ENCODE peak calls at places on chromosomes 7 and 10, in nine cellular contexts. N, X, Y, K, F, O, T, D and J are unnamed samples. For H3K4me1, the result is how much of the 10 kb centered on the place peaks cover.

GRCh38 chr10:91313761-91314520 is 93.5 kb downstream of the PCGF5 start:
- DNase-seq in T (peak), Y (no peak), O (no peak), F (no peak), N (no peak), K (peak), X (no peak), D (no peak), J (peak)

GRCh38 chr7:25087855-25088254 is 37.2 kb downstream of the CYCS start:
- DNase-seq in O (no peak), D (no peak), N (no peak), Y (no peak), T (no peak), X (no peak), F (no peak), K (no peak), J (no peak)

GRCh38 chr7:34296663-34297062 is 361.4 kb upstream of the NPSR1 start:
- DNase-seq in K (peak), O (no peak), F (no peak), X (no peak), D (no peak), T (no peak), N (no peak), Y (no peak), J (peak)

GRCh38 chr7:37342665-37343471 is 105.8 kb downstream of the ELMO1 start:
- DNase-seq in F (no peak), Y (no peak), N (no peak), D (peak), T (peak), X (no peak), K (no peak), O (no peak), J (no peak)

GRCh38 chr7:127504715-127505114 is 80.7 kb downstream of the GCC1 start:
- DNase-seq in Y (peak), X (peak), F (peak), N (peak), O (peak), K (peak), D (peak), T (no peak), J (peak)

GRCh38 chr10:16843252-16843870 is 26.1 kb upstream of the RSU1 start:
- DNase-seq in F (no peak), D (no peak), O (no peak), X (peak), K (peak), N (no peak), Y (no peak), T (peak), J (peak)

GRCh38 chr10:102660891-102661613 is 16.8 kb downstream of the TRIM8 start:
- DNase-seq in Y (no peak), D (peak), F (peak), K (peak), N (peak), O (peak), T (no peak), X (no peak), J (peak)

GRCh38 chr7:84640637-84641036 is 446.0 kb upstream of the SEMA3A start:
- DNase-seq in K (no peak), O (no peak), Y (no peak), T (no peak), N (no peak), D (no peak), X (no peak), F (no peak), J (no peak)

GRCh38 chr7:22251906-22252495 is 105.0 kb downstream of the RAPGEF5 start:
- DNase-seq in K (no peak), N (no peak), F (no peak), T (no peak), O (no peak), X (no peak), D (no peak), Y (no peak), J (no peak)
- H3K4me1 ChIP-seq in K (under half), N (under half), F (under half), T (under half), O (under half), X (under half), D (under half), Y (under half), J (under half)

DNA sequence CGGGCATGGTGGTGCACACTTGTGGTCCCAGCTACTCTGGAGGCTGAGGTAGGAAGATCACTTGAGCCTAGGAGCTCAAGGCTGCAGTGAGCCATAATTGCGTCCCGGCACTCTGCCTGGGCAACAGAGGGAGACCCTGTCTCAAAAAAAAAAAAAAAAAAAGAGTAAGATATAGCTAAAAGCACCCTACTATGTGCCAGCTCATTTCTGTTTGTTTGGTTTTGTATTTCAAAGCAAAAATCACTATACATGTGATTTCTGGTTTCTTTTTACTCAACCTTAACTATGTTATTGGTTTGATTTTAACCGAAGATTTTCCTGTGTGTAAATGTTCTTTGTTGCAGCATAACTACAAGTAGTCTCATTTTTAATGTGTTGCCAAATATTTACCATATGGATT is 66.5 kb upstream of the RSBN1L start:
- DNase-seq in N (no peak), K (no peak), T (no peak), X (no peak), O (no peak), D (no peak), F (no peak), Y (no peak), J (no peak)
- H3K4me3 ChIP-seq in N (no peak), K (no peak), T (no peak), X (no peak), O (no peak), D (no peak), F (no peak), Y (no peak), J (no peak)

DNA sequence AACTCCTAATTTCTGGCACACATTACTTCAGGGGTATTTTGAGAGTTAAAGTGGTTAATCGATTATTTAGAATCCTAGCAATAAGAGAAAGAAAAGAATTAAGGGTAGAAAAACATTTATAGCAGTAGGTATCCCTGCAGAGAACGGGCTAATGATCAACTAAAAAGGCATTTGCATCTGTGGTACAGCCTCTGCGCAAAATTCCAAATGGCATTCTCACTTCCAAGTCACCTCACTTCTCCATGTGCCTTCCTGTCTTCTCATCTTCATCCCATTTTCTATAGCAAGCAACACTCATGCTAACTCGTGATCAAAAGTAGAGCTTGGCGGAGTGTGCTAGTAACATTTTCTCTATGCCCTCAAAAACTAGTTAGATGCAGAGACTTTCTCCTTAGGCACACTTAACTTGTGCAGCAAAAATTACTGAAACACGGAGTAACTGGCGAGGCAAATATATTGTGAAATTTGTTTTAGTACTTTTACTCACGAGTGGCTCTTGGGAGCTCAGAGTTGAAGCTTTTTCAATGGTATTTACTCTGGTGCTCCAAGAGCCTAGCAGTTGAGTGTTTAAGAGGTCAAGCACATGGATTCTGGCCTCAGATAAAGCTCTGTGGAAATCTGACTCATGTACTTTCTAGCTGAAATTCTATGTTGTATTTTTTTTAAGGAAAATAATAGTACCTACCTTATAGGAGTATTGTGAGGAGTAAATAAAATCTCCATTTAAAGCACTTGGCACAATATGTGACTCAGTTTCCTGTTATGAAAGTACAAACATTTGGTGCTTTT is 65.1 kb downstream of the MET start:
- DNase-seq in T (no peak), F (no peak), O (no peak), N (no peak), X (no peak), D (no peak), Y (peak), K (peak), J (peak)
- H3K4me1 ChIP-seq in T (under half), F (under half), O (under half), N (under half), X (half or more), D (under half), Y (under half), K (under half), J (under half)

GRCh38 chr7:26196305-26196704 is 4.2 kb downstream of the HNRNPA2B1 start:
- DNase-seq in F (no peak), T (no peak), N (no peak), X (no peak), D (no peak), O (no peak), Y (no peak), K (no peak), J (no peak)
- H3K4me3 ChIP-seq in F (peak), T (no peak), N (peak), X (peak), D (peak), O (no peak), Y (no peak), K (no peak), J (peak)

GRCh38 chr7:140972876-140973829 is 41.6 kb downstream of the MRPS33 start:
- DNase-seq in X (no peak), K (no peak), N (no peak), D (no peak), O (no peak), Y (no peak), T (no peak), F (no peak), J (peak)

GRCh38 chr7:140972344-140972743 is 42.4 kb downstream of the MRPS33 start:
- DNase-seq in F (no peak), K (no peak), Y (no peak), T (no peak), X (no peak), N (no peak), O (no peak), D (no peak), J (no peak)

GRCh38 chr7:140966561-140967234 is 42.0 kb upstream of the BRAF start:
- DNase-seq in D (no peak), Y (no peak), O (no peak), X (no peak), N (no peak), K (no peak), T (no peak), F (no peak), J (no peak)

DNA sequence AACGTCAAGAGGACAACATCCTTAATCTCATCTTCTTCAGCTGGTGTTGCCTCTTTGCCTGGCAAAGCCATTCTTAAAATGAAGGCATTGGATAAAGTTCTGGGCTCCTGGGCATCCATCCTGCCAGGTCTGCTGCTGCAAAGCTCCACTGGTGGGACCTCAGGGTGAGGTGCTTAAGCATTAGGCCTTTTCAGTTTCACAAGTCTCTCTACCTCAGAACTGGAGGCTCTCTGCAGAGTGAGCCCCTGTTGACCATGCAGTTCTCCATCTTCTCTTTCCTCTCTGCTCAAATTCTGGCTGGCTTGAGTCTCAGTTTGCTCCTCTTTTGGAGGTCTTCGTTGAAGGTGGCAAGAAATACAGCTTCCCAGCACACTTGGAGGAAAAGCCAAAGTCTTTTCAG is 42.7 kb upstream of the BRAF start:
- DNase-seq in Y (no peak), D (no peak), F (no peak), T (no peak), X (no peak), O (no peak), K (no peak), N (no peak), J (no peak)
- H3K4me1 ChIP-seq in Y (under half), D (under half), F (under half), T (under half), X (under half), O (under half), K (under half), N (under half), J (under half)

GRCh38 chr7:45140827-45141226 is 16.8 kb upstream of the RAMP3 start:
- DNase-seq in Y (no peak), N (no peak), K (no peak), F (no peak), X (no peak), O (no peak), T (no peak), D (no peak), J (no peak)
- H3K4me3 ChIP-seq in Y (no peak), N (no peak), K (no peak), F (no peak), X (no peak), O (no peak), T (no peak), D (no peak), J (no peak)

GRCh38 chr10:63252095-63252762 is 119.1 kb downstream of the NRBF2 start:
- DNase-seq in D (no peak), F (no peak), X (no peak), T (no peak), Y (no peak), K (no peak), N (no peak), O (no peak), J (no peak)
- H3K4me1 ChIP-seq in D (under half), F (under half), X (under half), T (under half), Y (under half), K (under half), N (under half), O (under half), J (under half)